ENCODE peak calls at places on chromosome 6, in ten cellular contexts. T is CMK; R is CD4-positive, alpha-beta T cell; H is ovary; P is activated naive CD4-positive, alpha-beta T cell treated with anti-CD3 and anti-CD28 coated beads, Interleukin-2, amount 50 U/mL, for 16 hours; C is ureter; F is amniotic stem cell; O is pons; K is SHP77 treated with DMSO at 0.1 percent for 48 hours; X is psoas muscle. E is an unnamed sample.

GRCh38 chr6:2909718-2910117 is 6.6 kb upstream of the SERPINB9 start:
- DNase-seq in T (no peak), C (no peak), X (no peak), P (no peak), F (no peak), H (no peak), R (no peak), O (no peak), K (no peak), E (no peak)

GRCh38 chr6:165049362-165049761 is 260.0 kb downstream of the C6orf118 start:
- DNase-seq in P (no peak), H (no peak), C (no peak), R (no peak), K (peak; percentile 41), O (peak; percentile 6), X (peak; percentile 52), F (no peak), T (peak; percentile 42), E (no peak)

GRCh38 chr6:25417206-25417605 is 138.0 kb downstream of the CARMIL1 start:
- DNase-seq in P (no peak), O (no peak), X (no peak), T (no peak), C (no peak), K (no peak), F (no peak), H (no peak), R (no peak), E (no peak)

GRCh38 chr6:91970700-91971099 is 1383.8 kb upstream of the MAP3K7 start:
- DNase-seq in T (no peak), X (no peak), F (no peak), O (no peak), P (no peak), K (no peak), C (no peak), R (no peak), H (no peak), E (no peak)

GRCh38 chr6:37539706-37540352 is 40.1 kb upstream of the CCDC167 start:
- DNase-seq in F (no peak), O (no peak), K (no peak), X (no peak), H (no peak), P (no peak), C (no peak), T (no peak), R (no peak), E (no peak)

GRCh38 chr6:52087498-52087999 is at the start of gene PKHD1:
- DNase-seq in X (no peak), R (no peak), T (no peak), F (no peak), O (no peak), K (no peak), C (peak; percentile 48), P (no peak), H (no peak), E (no peak)

GRCh38 chr6:109306733-109307132 is 75.5 kb downstream of the CD164 start:
- DNase-seq in P (no peak), T (no peak), H (no peak), X (no peak), F (no peak), O (no peak), K (no peak), C (no peak), R (no peak), E (no peak)

GRCh38 chr6:32154514-32155161 is 697 bp downstream of the PPT2 start:
- DNase-seq in X (peak; percentile 83), C (peak; percentile 78), T (no peak), R (peak; percentile 68), K (peak; percentile 40), H (peak; percentile 82), F (peak; percentile 56), O (peak; percentile 66), P (peak; percentile 60), E (no peak)

GRCh38 chr6:138586638-138587037 is 87.3 kb upstream of the NHSL1 start:
- DNase-seq in F (no peak), R (no peak), O (no peak), H (no peak), C (no peak), P (no peak), T (no peak), K (no peak), X (no peak), E (no peak)

GRCh38 chr6:89492025-89492640 is 59.2 kb downstream of the ANKRD6 start:
- DNase-seq in O (no peak), F (no peak), K (peak; percentile 42), R (no peak), C (no peak), T (no peak), H (no peak), P (no peak), X (no peak), E (no peak)

GRCh38 chr6:122640377-122640776 is 30.2 kb downstream of the PKIB start:
- DNase-seq in R (no peak), C (no peak), K (no peak), X (no peak), O (no peak), P (no peak), T (no peak), H (no peak), F (no peak), E (peak; percentile 66)